ENCODE peak calls at places on chromosome 3, in nine cellular contexts. One of them, this sample, is unnamed.

GRCh38 chr3:129196601-129197000 is 12.9 kb upstream of the CNBP start:
- DNase-seq in cardiac septum: no peak
- DNase-seq in retina: no peak
- DNase-seq in CD8-positive, alpha-beta T cell: no peak
- DNase-seq in activated CD8-positive, alpha-beta T cell treated with anti-CD3 and anti-CD28 coated beads, Interleukin-2, amount 10 ng/mL, durations not matched to agents 7 days and 5 days: no peak
- DNase-seq in astrocyte of the cerebellum: no peak
- DNase-seq in HuH-7.5: no peak
- DNase-seq in H9: no peak
- DNase-seq in AG08395: no peak
- DNase-seq in this sample: no peak

GRCh38 chr3:49387721-49388120 is 24.1 kb downstream of the RHOA start:
- DNase-seq in cardiac septum: no peak
- DNase-seq in retina: no peak
- DNase-seq in CD8-positive, alpha-beta T cell: no peak
- DNase-seq in activated CD8-positive, alpha-beta T cell treated with anti-CD3 and anti-CD28 coated beads, Interleukin-2, amount 10 ng/mL, durations not matched to agents 7 days and 5 days: no peak
- DNase-seq in astrocyte of the cerebellum: no peak
- DNase-seq in HuH-7.5: no peak
- DNase-seq in H9: no peak
- DNase-seq in AG08395: peak
- DNase-seq in this sample: no peak

GRCh38 chr3:14460342-14461005 is 58.1 kb downstream of the SLC6A6 start:
- DNase-seq in cardiac septum: peak
- DNase-seq in retina: no peak
- DNase-seq in CD8-positive, alpha-beta T cell: no peak
- DNase-seq in activated CD8-positive, alpha-beta T cell treated with anti-CD3 and anti-CD28 coated beads, Interleukin-2, amount 10 ng/mL, durations not matched to agents 7 days and 5 days: no peak
- DNase-seq in astrocyte of the cerebellum: peak
- DNase-seq in HuH-7.5: no peak
- DNase-seq in H9: no peak
- DNase-seq in AG08395: peak
- DNase-seq in this sample: no peak

GRCh38 chr3:120741320-120741719 is 996 bp downstream of the RABL3 start:
- DNase-seq in cardiac septum: no peak
- DNase-seq in retina: no peak
- DNase-seq in CD8-positive, alpha-beta T cell: no peak
- DNase-seq in activated CD8-positive, alpha-beta T cell treated with anti-CD3 and anti-CD28 coated beads, Interleukin-2, amount 10 ng/mL, durations not matched to agents 7 days and 5 days: no peak
- DNase-seq in astrocyte of the cerebellum: no peak
- DNase-seq in HuH-7.5: no peak
- DNase-seq in H9: no peak
- DNase-seq in AG08395: no peak
- DNase-seq in this sample: no peak

GRCh38 chr3:110430146-110430545 is 641.5 kb upstream of the NECTIN3 start:
- DNase-seq in cardiac septum: no peak
- DNase-seq in retina: no peak
- DNase-seq in CD8-positive, alpha-beta T cell: no peak
- DNase-seq in activated CD8-positive, alpha-beta T cell treated with anti-CD3 and anti-CD28 coated beads, Interleukin-2, amount 10 ng/mL, durations not matched to agents 7 days and 5 days: no peak
- DNase-seq in astrocyte of the cerebellum: no peak
- DNase-seq in HuH-7.5: no peak
- DNase-seq in H9: no peak
- DNase-seq in AG08395: peak
- DNase-seq in this sample: no peak

GRCh38 chr3:98541695-98542094 is 9.9 kb downstream of the GPR15 start:
- DNase-seq in cardiac septum: no peak
- DNase-seq in retina: no peak
- DNase-seq in CD8-positive, alpha-beta T cell: no peak
- DNase-seq in activated CD8-positive, alpha-beta T cell treated with anti-CD3 and anti-CD28 coated beads, Interleukin-2, amount 10 ng/mL, durations not matched to agents 7 days and 5 days: no peak
- DNase-seq in astrocyte of the cerebellum: no peak
- DNase-seq in HuH-7.5: no peak
- DNase-seq in H9: no peak
- DNase-seq in AG08395: no peak
- DNase-seq in this sample: no peak

GRCh38 chr3:144652573-144652972 is 681.0 kb downstream of the DIPK2A start:
- DNase-seq in cardiac septum: no peak
- DNase-seq in retina: no peak
- DNase-seq in CD8-positive, alpha-beta T cell: no peak
- DNase-seq in activated CD8-positive, alpha-beta T cell treated with anti-CD3 and anti-CD28 coated beads, Interleukin-2, amount 10 ng/mL, durations not matched to agents 7 days and 5 days: no peak
- DNase-seq in astrocyte of the cerebellum: no peak
- DNase-seq in HuH-7.5: no peak
- DNase-seq in H9: no peak
- DNase-seq in AG08395: peak
- DNase-seq in this sample: no peak

GRCh38 chr3:67646586-67647234 is 7.7 kb downstream of the SUCLG2 start:
- DNase-seq in cardiac septum: no peak
- DNase-seq in retina: no peak
- DNase-seq in CD8-positive, alpha-beta T cell: no peak
- DNase-seq in activated CD8-positive, alpha-beta T cell treated with anti-CD3 and anti-CD28 coated beads, Interleukin-2, amount 10 ng/mL, durations not matched to agents 7 days and 5 days: no peak
- DNase-seq in astrocyte of the cerebellum: no peak
- DNase-seq in HuH-7.5: no peak
- DNase-seq in H9: no peak
- DNase-seq in AG08395: no peak
- DNase-seq in this sample: no peak

GRCh38 chr3:66475386-66476020 is 25.3 kb downstream of the LRIG1 start:
- DNase-seq in cardiac septum: no peak
- DNase-seq in retina: no peak
- DNase-seq in CD8-positive, alpha-beta T cell: no peak
- DNase-seq in activated CD8-positive, alpha-beta T cell treated with anti-CD3 and anti-CD28 coated beads, Interleukin-2, amount 10 ng/mL, durations not matched to agents 7 days and 5 days: no peak
- DNase-seq in astrocyte of the cerebellum: no peak
- DNase-seq in HuH-7.5: no peak
- DNase-seq in H9: no peak
- DNase-seq in AG08395: no peak
- DNase-seq in this sample: no peak

GRCh38 chr3:31495971-31496370 is 36.8 kb upstream of the STT3B start:
- DNase-seq in cardiac septum: no peak
- DNase-seq in retina: no peak
- DNase-seq in CD8-positive, alpha-beta T cell: no peak
- DNase-seq in activated CD8-positive, alpha-beta T cell treated with anti-CD3 and anti-CD28 coated beads, Interleukin-2, amount 10 ng/mL, durations not matched to agents 7 days and 5 days: no peak
- DNase-seq in astrocyte of the cerebellum: no peak
- DNase-seq in HuH-7.5: no peak
- DNase-seq in H9: no peak
- DNase-seq in AG08395: peak
- DNase-seq in this sample: no peak

GRCh38 chr3:172595648-172596393 is 72.6 kb upstream of the TNFSF10 start:
- DNase-seq in cardiac septum: no peak
- DNase-seq in retina: no peak
- DNase-seq in CD8-positive, alpha-beta T cell: peak
- DNase-seq in activated CD8-positive, alpha-beta T cell treated with anti-CD3 and anti-CD28 coated beads, Interleukin-2, amount 10 ng/mL, durations not matched to agents 7 days and 5 days: peak
- DNase-seq in astrocyte of the cerebellum: peak
- DNase-seq in HuH-7.5: no peak
- DNase-seq in H9: no peak
- DNase-seq in AG08395: peak
- DNase-seq in this sample: peak

GRCh38 chr3:9404680-9405079 is 7.3 kb downstream of the SETD5 start:
- DNase-seq in cardiac septum: no peak
- DNase-seq in retina: peak
- DNase-seq in CD8-positive, alpha-beta T cell: peak
- DNase-seq in activated CD8-positive, alpha-beta T cell treated with anti-CD3 and anti-CD28 coated beads, Interleukin-2, amount 10 ng/mL, durations not matched to agents 7 days and 5 days: no peak
- DNase-seq in astrocyte of the cerebellum: no peak
- DNase-seq in HuH-7.5: no peak
- DNase-seq in H9: no peak
- DNase-seq in AG08395: no peak
- DNase-seq in this sample: no peak

GRCh38 chr3:79953591-79954105 is 185.8 kb upstream of the ROBO1 start:
- DNase-seq in cardiac septum: no peak
- DNase-seq in retina: no peak
- DNase-seq in CD8-positive, alpha-beta T cell: no peak
- DNase-seq in activated CD8-positive, alpha-beta T cell treated with anti-CD3 and anti-CD28 coated beads, Interleukin-2, amount 10 ng/mL, durations not matched to agents 7 days and 5 days: no peak
- DNase-seq in astrocyte of the cerebellum: no peak
- DNase-seq in HuH-7.5: no peak
- DNase-seq in H9: no peak
- DNase-seq in AG08395: no peak
- DNase-seq in this sample: no peak

GRCh38 chr3:4162132-4162531 is 141.0 kb upstream of the SETMAR start:
- DNase-seq in cardiac septum: no peak
- DNase-seq in retina: peak
- DNase-seq in CD8-positive, alpha-beta T cell: no peak
- DNase-seq in activated CD8-positive, alpha-beta T cell treated with anti-CD3 and anti-CD28 coated beads, Interleukin-2, amount 10 ng/mL, durations not matched to agents 7 days and 5 days: no peak
- DNase-seq in astrocyte of the cerebellum: no peak
- DNase-seq in HuH-7.5: no peak
- DNase-seq in H9: no peak
- DNase-seq in AG08395: no peak
- DNase-seq in this sample: no peak